ENCODE peak calls at places on chromosome 7, in five cellular contexts. R is fibroblast of lung, J is heart right ventricle, H is GM23338, U is heart left ventricle. Q is an unnamed sample.

GRCh38 chr7:84529480-84530205 is 335.1 kb upstream of the SEMA3A start:
- DNase-seq in R (peak; percentile 89), H (no peak), J (no peak), U (no peak), Q (no peak)

GRCh38 chr7:21767300-21767900 is 178.3 kb downstream of the CDCA7L start:
- DNase-seq in J (peak; percentile 13), R (peak; percentile 44), U (peak; percentile 38), H (peak; percentile 94), Q (no peak)

GRCh38 chr7:5692112-5692844 is 89.2 kb downstream of the RNF216 start:
- DNase-seq in R (peak; percentile 98), J (peak; percentile 80), H (no peak), U (peak; percentile 91), Q (no peak)

GRCh38 chr7:98157761-98158160 is 51.1 kb downstream of the LMTK2 start:
- DNase-seq in H (no peak), U (no peak), R (no peak), J (no peak), Q (no peak)

GRCh38 chr7:140007051-140007690 is 55.6 kb downstream of the PARP12 start:
- DNase-seq in R (no peak), J (no peak), U (no peak), H (no peak), Q (no peak)

GRCh38 chr7:127962589-127963361 is 68.5 kb downstream of the LRRC4 start:
- DNase-seq in J (no peak), H (no peak), R (no peak), U (no peak), Q (no peak)

GRCh38 chr7:141001561-141001960 is 13.2 kb downstream of the MRPS33 start:
- DNase-seq in R (no peak), J (no peak), U (no peak), H (no peak), Q (no peak)

GRCh38 chr7:151836191-151836926 is 40.6 kb downstream of the PRKAG2 start:
- DNase-seq in H (no peak), U (no peak), R (no peak), J (no peak), Q (peak; percentile 47)

GRCh38 chr7:137579913-137580640 is 236.5 kb upstream of the PTN start:
- DNase-seq in U (no peak), J (no peak), H (no peak), R (peak; percentile 96), Q (no peak)

GRCh38 chr7:53811555-53812079 is 730.6 kb upstream of the VSTM2A start:
- DNase-seq in R (no peak), H (no peak), J (no peak), U (no peak), Q (peak; percentile 63)

GRCh38 chr7:16393862-16394422 is 27.4 kb downstream of the CRPPA start:
- DNase-seq in H (no peak), U (no peak), J (no peak), R (no peak), Q (no peak)

GRCh38 chr7:80232969-80233724 is 98.5 kb downstream of the GNAI1 start:
- DNase-seq in R (no peak), U (no peak), J (no peak), H (no peak), Q (no peak)

GRCh38 chr7:90560730-90561129 is 35.4 kb upstream of the CDK14 start:
- DNase-seq in R (peak; percentile 66), J (no peak), H (no peak), U (no peak), Q (no peak)

GRCh38 chr7:50275430-50275829 is 29.1 kb upstream of the IKZF1 start:
- DNase-seq in U (no peak), R (no peak), H (no peak), J (no peak), Q (no peak)

GRCh38 chr7:130879191-130879590 is 145.2 kb upstream of the KLF14 start:
- DNase-seq in H (no peak), R (no peak), J (no peak), U (no peak), Q (no peak)

GRCh38 chr7:35905555-35905954 is 104.7 kb downstream of the SEPTIN7 start:
- DNase-seq in R (peak; percentile 51), H (no peak), U (no peak), J (no peak), Q (no peak)

GRCh38 chr7:55060690-55061414 is 42.0 kb downstream of the EGFR start:
- DNase-seq in R (peak; percentile 78), U (no peak), H (no peak), J (no peak), Q (no peak)

GRCh38 chr7:138000081-138000701 is 1.7 kb downstream of the CREB3L2 start:
- DNase-seq in U (peak; percentile 52), H (peak; percentile 77), R (peak; percentile 96), J (peak; percentile 23), Q (no peak)

GRCh38 chr7:55105952-55106351 is 87.1 kb downstream of the EGFR start:
- DNase-seq in H (no peak), R (no peak), J (no peak), U (no peak), Q (no peak)

GRCh38 chr7:158838238-158838637 is 8.9 kb upstream of the ESYT2 start:
- DNase-seq in R (no peak), U (no peak), J (no peak), H (no peak), Q (no peak)

GRCh38 chr7:14197280-14197679 is 207.8 kb upstream of the ETV1 start:
- DNase-seq in H (no peak), J (no peak), U (peak; percentile 35), R (peak; percentile 34), Q (no peak)

GRCh38 chr7:130380121-130380860 is at the start of gene CPA1:
- DNase-seq in R (peak; percentile 17), H (no peak), U (no peak), J (no peak), Q (no peak)

GRCh38 chr7:18958627-18959026 is 158.8 kb downstream of the TWIST1 start:
- DNase-seq in J (no peak), U (no peak), H (no peak), R (peak; percentile 86), Q (no peak)

GRCh38 chr7:34133983-34134782 is 228.8 kb downstream of the BMPER start:
- DNase-seq in R (peak; percentile 74), H (peak; percentile 89), U (peak; percentile 42), J (peak; percentile 56), Q (peak; percentile 41)

GRCh38 chr7:23205861-23206510 is 24.1 kb downstream of the NUP42 start:
- DNase-seq in J (peak; percentile 31), U (no peak), R (peak; percentile 10), H (peak; percentile 68), Q (peak; percentile 85)

GRCh38 chr7:129949292-129950133 is 3.2 kb downstream of the UBE2H start:
- DNase-seq in H (peak; percentile 72), R (peak; percentile 88), J (no peak), U (no peak), Q (no peak)

GRCh38 chr7:37040330-37040729 is 316.0 kb upstream of the AOAH start:
- DNase-seq in H (no peak), J (no peak), R (no peak), U (no peak), Q (no peak)

DNA sequence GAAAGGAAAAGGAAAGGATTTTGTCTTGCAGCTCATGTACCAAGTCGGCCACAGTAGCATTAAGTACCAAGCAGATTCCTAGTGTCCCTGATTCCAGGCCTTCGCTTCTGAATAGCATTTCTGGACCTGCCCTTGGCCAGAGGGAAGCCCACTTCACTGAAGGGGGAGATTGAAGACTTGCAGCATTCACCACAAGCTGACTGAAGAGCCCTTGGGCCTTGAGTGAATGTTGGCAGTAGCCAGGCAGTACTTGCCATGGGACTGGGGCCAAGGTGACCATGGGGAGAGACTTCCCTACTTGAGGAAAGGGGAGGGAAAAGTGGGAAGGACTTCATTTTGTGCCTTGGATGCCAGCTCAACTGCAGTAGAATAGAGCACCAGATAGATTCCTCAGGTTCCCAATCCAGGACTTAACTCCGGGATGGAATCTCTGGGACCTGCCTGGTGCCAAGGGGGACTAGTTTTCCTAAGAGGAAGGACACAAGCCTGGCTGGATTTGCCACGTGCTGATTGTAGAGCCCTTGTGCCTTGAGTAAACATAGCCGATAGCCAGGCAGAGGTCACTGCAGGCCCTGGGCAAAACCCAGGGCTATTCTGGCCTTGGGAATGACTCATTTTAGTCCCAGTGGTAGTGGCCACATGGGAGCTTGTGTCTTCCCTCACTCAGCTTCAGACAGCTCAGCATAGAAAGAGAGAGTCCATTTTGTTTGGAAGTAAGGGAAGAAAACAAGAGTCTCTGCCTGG is 141.7 kb upstream of the KCND2 start:
- DNase-seq in U (no peak), R (no peak), J (no peak), H (no peak), Q (no peak)
- H3K4me1 ChIP-seq in U (no peaks in the 10 kb centered on the region), R (no peaks in the 10 kb centered on the region), J (no peaks in the 10 kb centered on the region), H (no peaks in the 10 kb centered on the region), Q (no peaks in the 10 kb centered on the region)

DNA sequence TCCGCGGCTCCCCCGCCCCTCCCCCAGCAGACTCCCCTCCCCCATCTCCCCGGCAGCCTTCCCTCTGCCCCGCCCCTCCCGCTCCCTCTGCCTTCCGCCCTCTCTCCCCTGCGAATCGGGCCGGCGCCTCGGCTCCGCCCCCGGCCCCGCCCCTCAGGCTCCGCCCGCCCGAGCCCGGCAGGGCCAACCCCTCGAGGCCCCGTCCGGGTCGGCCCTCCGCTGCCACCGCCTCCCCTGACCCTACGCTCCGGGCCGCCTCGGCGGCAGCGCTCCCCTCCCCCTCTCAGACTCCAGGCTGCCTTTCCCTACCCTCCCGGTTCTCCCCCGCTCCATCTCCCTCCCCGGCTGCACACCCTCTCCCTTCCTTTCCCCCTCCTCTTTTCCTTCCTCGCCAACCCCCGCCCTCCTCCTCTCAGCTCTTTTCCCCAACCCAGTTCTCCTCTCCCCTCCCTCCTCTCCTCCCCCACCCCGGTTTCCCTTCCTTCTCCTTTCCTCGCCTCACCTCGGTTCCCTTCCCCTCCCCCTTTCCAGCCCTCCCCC is 1.6 kb downstream of the ZNF467 start:
- DNase-seq in J (peak; percentile 93), H (peak; percentile 90), R (peak; percentile 69), U (peak; percentile 93), Q (peak; percentile 99)
- H3K27me3 ChIP-seq in J (no peaks in the 10 kb centered on the region), H (peaks cover 80% of the 10 kb centered on the region), R (peaks cover 10% of the 10 kb centered on the region), U (no peaks in the 10 kb centered on the region), Q (no peaks in the 10 kb centered on the region)

DNA sequence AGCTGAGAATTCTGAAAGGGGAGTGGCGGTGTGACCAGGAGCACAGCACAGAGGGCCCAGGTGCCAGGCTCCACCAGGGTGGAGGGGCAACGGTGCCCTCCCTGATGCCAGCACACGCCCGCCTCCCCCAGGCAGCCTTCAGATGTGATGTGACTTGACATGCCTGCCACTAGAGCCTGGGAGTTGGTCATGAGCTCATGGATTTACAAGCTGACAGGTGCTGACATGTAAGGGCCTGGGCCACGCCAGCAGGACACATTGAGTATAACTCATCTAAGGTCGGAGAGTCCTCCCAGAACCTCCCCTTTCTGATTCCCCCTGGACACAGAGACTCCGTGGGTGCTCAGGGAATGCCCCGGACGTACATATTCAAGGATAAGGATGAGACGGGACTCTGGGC is 74.2 kb downstream of the LSM5 start:
- DNase-seq in H (no peak), J (no peak), U (no peak), R (no peak), Q (no peak)
- TF ChIP-seq CTCF in H (no peak), J (no peak), U (no peak), R (no peak), Q (no peak)

GRCh38 chr7:94366827-94367226 is 27.9 kb upstream of the COL1A2 start:
- DNase-seq in R (no peak), U (no peak), J (no peak), H (no peak), Q (no peak)
- H3K4me1 ChIP-seq in R (peaks cover 3% of the 10 kb centered on the region), U (peaks cover 5% of the 10 kb centered on the region), J (no peaks in the 10 kb centered on the region), H (peaks cover 4% of the 10 kb centered on the region), Q (no peaks in the 10 kb centered on the region)

GRCh38 chr7:1603346-1604211 is 33.7 kb upstream of the PSMG3 start:
- DNase-seq in H (no peak), R (no peak), J (no peak), U (no peak), Q (no peak)
- H3K27me3 ChIP-seq in H (no peaks in the 10 kb centered on the region), R (peaks cover 6% of the 10 kb centered on the region), J (peaks cover 24% of the 10 kb centered on the region), U (no peaks in the 10 kb centered on the region), Q (peaks cover 75% of the 10 kb centered on the region)